ENCODE peak calls at places on chromosome 21, in eight cellular contexts. Z is pancreas, Q is brain microvascular endothelial cell, O is heart left ventricle, U is heart right ventricle, Y is dorsolateral prefrontal cortex, E is BJ, B is esophagus squamous epithelium. A is an unnamed sample.

GRCh38 chr21:41458121-41458520 is 32.1 kb downstream of the MX1 start:
- DNase-seq in Z (no peak), Q (no peak), O (no peak), U (no peak), Y (no peak), E (no peak), B (no peak), A (no peak)

GRCh38 chr21:33849839-33850238 is 65.8 kb downstream of the ATP5PO start:
- DNase-seq in Z (no peak), Q (no peak), O (no peak), U (no peak), Y (no peak), E (no peak), B (no peak), A (no peak)

GRCh38 chr21:36783612-36784383 is 84.9 kb downstream of the SIM2 start:
- DNase-seq in Z (no peak), Q (peak; percentile 68), O (no peak), U (no peak), Y (no peak), E (peak; percentile 26), B (no peak), A (no peak)

GRCh38 chr21:28454978-28455600 is 537.6 kb downstream of the LTN1 start:
- DNase-seq in Z (no peak), Q (no peak), O (no peak), U (no peak), Y (no peak), E (no peak), B (no peak), A (no peak)

GRCh38 chr21:33478858-33479678 is 706 bp downstream of the TMEM50B start:
- DNase-seq in Z (peak; percentile 46), Q (no peak), O (peak; percentile 73), U (peak; percentile 7), Y (no peak), E (no peak), B (no peak), A (peak; percentile 59)

GRCh38 chr21:33116669-33117267 is 46.8 kb downstream of the OLIG1 start:
- DNase-seq in Z (no peak), Q (no peak), O (no peak), U (no peak), Y (no peak), E (no peak), B (no peak), A (no peak)

GRCh38 chr21:30209571-30209970 is 6.3 kb downstream of the CLDN8 start:
- DNase-seq in Z (no peak), Q (no peak), O (no peak), U (no peak), Y (no peak), E (no peak), B (no peak), A (no peak)

GRCh38 chr21:41168391-41169257 is 664 bp downstream of the BACE2 start:
- DNase-seq in Z (peak; percentile 62), Q (peak; percentile 42), O (peak; percentile 68), U (peak; percentile 45), Y (peak; percentile 74), E (no peak), B (no peak), A (peak; percentile 71)

GRCh38 chr21:35649186-35649585 is 411.1 kb downstream of the SETD4 start:
- DNase-seq in Z (no peak), Q (peak; percentile 35), O (no peak), U (no peak), Y (no peak), E (no peak), B (no peak), A (no peak)

GRCh38 chr21:40717008-40717407 is 129.9 kb downstream of the DSCAM start:
- DNase-seq in Z (no peak), Q (no peak), O (no peak), U (no peak), Y (no peak), E (no peak), B (no peak), A (no peak)

GRCh38 chr21:17712887-17713286 is 100.2 kb upstream of the BTG3 start:
- DNase-seq in Z (no peak), Q (no peak), O (no peak), U (no peak), Y (no peak), E (no peak), B (no peak), A (no peak)

GRCh38 chr21:41816583-41817165 is 49.8 kb upstream of the RIPK4 start:
- DNase-seq in Z (peak; percentile 73), Q (peak; percentile 36), O (peak; percentile 83), U (peak; percentile 48), Y (peak; percentile 71), E (no peak), B (no peak), A (peak; percentile 77)

GRCh38 chr21:46097826-46098286 is at the start of gene COL6A2:
- DNase-seq in Z (peak; percentile 58), Q (peak; percentile 36), O (peak; percentile 86), U (peak; percentile 64), Y (no peak), E (no peak), B (no peak), A (peak; percentile 46)

GRCh38 chr21:41933259-41934079 is 20.3 kb downstream of the C2CD2 start:
- DNase-seq in Z (no peak), Q (no peak), O (no peak), U (no peak), Y (peak; percentile 38), E (no peak), B (no peak), A (no peak)

DNA sequence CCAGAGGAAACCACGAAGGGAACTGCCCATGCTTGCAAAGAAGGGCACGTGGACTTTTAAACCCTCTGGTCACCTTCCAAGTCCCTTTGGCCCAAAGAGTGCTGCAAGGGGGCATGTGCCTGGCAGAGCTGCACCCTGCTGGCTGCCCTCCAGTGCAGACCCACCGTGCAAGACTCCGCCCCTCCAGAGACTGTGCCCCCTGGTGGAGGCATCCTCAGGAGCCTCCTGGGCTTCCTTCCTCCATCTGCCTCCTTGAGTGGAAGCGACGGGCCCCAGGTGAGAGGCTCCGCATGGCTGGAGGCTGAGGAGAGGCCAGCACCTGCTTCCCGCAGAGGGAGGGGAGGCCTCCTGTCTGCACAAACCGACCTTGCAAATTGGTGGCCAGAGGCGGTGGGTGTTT is 100.7 kb downstream of the CRYAA start:
- DNase-seq in Z (peak; percentile 19), Q (no peak), O (peak; percentile 35), U (no peak), Y (peak; percentile 37), E (no peak), B (no peak), A (no peak)
- TF ChIP-seq CTCF in Z (no peak), Q (peak; percentile 63), O (peak; percentile 14), U (no peak), Y (peak; percentile 8), E (peak; percentile 22), B (peak; percentile 13), A (no peak)

GRCh38 chr21:26961704-26962103 is 5.2 kb downstream of the ADAMTS5 start:
- DNase-seq in Z (no peak), Q (no peak), O (no peak), U (no peak), Y (no peak), E (no peak), B (no peak), A (no peak)
- TF ChIP-seq CTCF in Z (peak; percentile 5), Q (peak; percentile 43), O (no peak), U (no peak), Y (peak; percentile 21), E (no peak), B (peak; percentile 4), A (no peak)

GRCh38 chr21:31255846-31256395 is 88.1 kb downstream of the TIAM1 start:
- DNase-seq in Z (no peak), Q (no peak), O (no peak), U (no peak), Y (no peak), E (no peak), B (no peak), A (no peak)

GRCh38 chr21:31255036-31255435 is 89.0 kb downstream of the TIAM1 start:
- DNase-seq in Z (no peak), Q (no peak), O (no peak), U (no peak), Y (no peak), E (no peak), B (no peak), A (no peak)

GRCh38 chr21:31253684-31254083 is 90.4 kb downstream of the TIAM1 start:
- DNase-seq in Z (no peak), Q (no peak), O (no peak), U (no peak), Y (no peak), E (no peak), B (no peak), A (no peak)

GRCh38 chr21:31252611-31253010 is 91.5 kb downstream of the TIAM1 start:
- DNase-seq in Z (no peak), Q (no peak), O (no peak), U (no peak), Y (no peak), E (no peak), B (no peak), A (no peak)

GRCh38 chr21:31254131-31254530 is 89.9 kb downstream of the TIAM1 start:
- DNase-seq in Z (no peak), Q (no peak), O (no peak), U (no peak), Y (no peak), E (no peak), B (no peak), A (no peak)
- TF ChIP-seq CTCF in Z (no peak), Q (no peak), O (no peak), U (no peak), Y (no peak), E (no peak), B (no peak), A (no peak)

GRCh38 chr21:39021475-39021832 is 161.8 kb downstream of the PSMG1 start:
- DNase-seq in Z (no peak), Q (no peak), O (no peak), U (no peak), Y (no peak), E (no peak), B (no peak), A (peak; percentile 31)

GRCh38 chr21:39022901-39023693 is 160.2 kb downstream of the PSMG1 start:
- DNase-seq in Z (peak; percentile 73), Q (no peak), O (peak; percentile 86), U (peak; percentile 82), Y (no peak), E (no peak), B (no peak), A (no peak)

GRCh38 chr21:39018730-39019129 is 164.5 kb downstream of the PSMG1 start:
- DNase-seq in Z (no peak), Q (no peak), O (no peak), U (no peak), Y (no peak), E (no peak), B (no peak), A (no peak)

GRCh38 chr21:39022035-39022900 is 161.0 kb downstream of the PSMG1 start:
- DNase-seq in Z (no peak), Q (no peak), O (peak; percentile 55), U (no peak), Y (no peak), E (no peak), B (no peak), A (peak; percentile 41)

DNA sequence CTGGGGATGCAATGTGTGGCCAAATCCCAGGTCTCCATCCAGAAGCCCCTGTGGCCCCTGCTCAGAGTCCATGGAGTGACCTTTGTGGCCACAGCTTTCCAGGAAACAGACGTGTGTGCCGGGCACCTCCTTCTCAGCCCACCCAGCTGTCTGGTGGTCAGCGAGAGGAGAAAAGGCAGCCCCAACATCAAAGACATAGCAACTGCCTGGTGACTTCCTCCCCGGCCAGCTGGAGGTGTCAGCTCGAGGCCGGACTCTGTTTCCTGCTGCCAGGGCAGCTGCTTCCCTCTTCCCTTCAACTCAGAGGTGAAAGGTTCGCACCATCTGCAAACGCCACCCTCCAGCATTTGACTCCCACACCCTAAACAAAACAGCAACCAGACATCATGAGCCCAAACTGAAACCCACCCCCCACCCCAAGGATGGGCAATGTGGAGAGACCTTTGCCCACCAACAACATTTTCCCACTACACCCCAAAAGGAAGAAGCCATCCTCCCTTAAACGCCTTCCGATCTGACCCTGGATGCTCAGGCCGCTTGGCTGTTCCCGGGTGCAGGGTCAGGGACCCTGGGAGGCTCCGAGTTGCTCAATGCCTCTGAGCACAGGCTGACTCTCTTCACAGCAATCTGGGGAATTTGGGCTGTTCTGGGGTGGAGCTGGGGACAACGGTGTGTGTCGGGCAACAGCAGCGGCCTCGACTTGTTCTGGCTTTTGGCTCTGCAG is 162.3 kb downstream of the PSMG1 start:
- DNase-seq in Z (no peak), Q (peak; percentile 47), O (peak; percentile 76), U (no peak), Y (no peak), E (no peak), B (no peak), A (peak; percentile 57)
- TF ChIP-seq CTCF in Z (no peak), Q (no peak), O (no peak), U (no peak), Y (no peak), E (no peak), B (no peak), A (no peak)

A was measured in mucosa of descending colon.